ENCODE peak calls at places on chromosomes 11 and 22, in six cellular contexts. D is K562, L is H1, B is SK-N-SH, I is HepG2, G is GM12878. X is an unnamed sample. For H3K27me3, the result is how much of the 10 kb centered on the place peaks cover.

GRCh38 chr11:83249972-83250593 is 36.1 kb downstream of the CCDC90B start:
- DNase-seq in I (peak), D (peak), G (no peak), L (no peak), B (peak), X (peak)

GRCh38 chr11:118614511-118614910 is 7.1 kb downstream of the PHLDB1 start:
- DNase-seq in G (no peak), L (no peak), D (no peak), I (no peak), B (no peak), X (no peak)

GRCh38 chr11:19713221-19714092 is 820 bp downstream of the NAV2 start:
- DNase-seq in I (no peak), L (no peak), B (peak), G (no peak), D (no peak), X (no peak)

GRCh38 chr11:128548655-128549255 is 38.6 kb downstream of the ETS1 start:
- DNase-seq in B (peak), L (no peak), I (no peak), G (no peak), D (no peak), X (peak)

GRCh38 chr11:45180888-45181594 is 34.6 kb downstream of the PRDM11 start:
- DNase-seq in G (no peak), B (peak), L (no peak), D (peak), I (no peak), X (peak)

GRCh38 chr11:131811380-131811779 is 441.0 kb downstream of the NTM start:
- DNase-seq in B (no peak), G (no peak), L (no peak), D (no peak), I (no peak), X (no peak)

GRCh38 chr22:47001288-47001687 is 238.8 kb downstream of the TBC1D22A start:
- DNase-seq in L (no peak), G (peak), B (no peak), I (no peak), D (no peak), X (no peak)

GRCh38 chr11:102306048-102306575 is 11.2 kb upstream of the BIRC3 start:
- DNase-seq in I (no peak), L (no peak), D (no peak), G (no peak), B (peak), X (no peak)

GRCh38 chr11:3859373-3859881 is 4.0 kb downstream of the STIM1 start:
- DNase-seq in D (peak), L (no peak), G (no peak), B (no peak), I (no peak), X (no peak)

GRCh38 chr11:66317322-66317765 is 500 bp upstream of the CD248 start:
- DNase-seq in B (peak), I (peak), D (no peak), G (no peak), L (no peak), X (no peak)

GRCh38 chr11:118214210-118214914 is 10.4 kb downstream of the JAML start:
- DNase-seq in B (no peak), L (no peak), G (no peak), D (no peak), I (no peak), X (peak)

GRCh38 chr11:123426766-123427165 is 3.3 kb upstream of the GRAMD1B start:
- DNase-seq in G (no peak), I (no peak), L (no peak), D (no peak), B (no peak), X (no peak)

GRCh38 chr22:45783021-45783420 is 111.4 kb downstream of the ATXN10 start:
- DNase-seq in G (no peak), I (no peak), B (no peak), D (no peak), L (no peak), X (no peak)

GRCh38 chr11:77123591-77123990 is 4.5 kb upstream of the MYO7A start:
- DNase-seq in L (no peak), I (no peak), B (no peak), D (no peak), G (no peak), X (no peak)

GRCh38 chr11:93821617-93822016 is 28.8 kb downstream of the VSTM5 start:
- DNase-seq in G (no peak), D (no peak), B (no peak), I (peak), L (no peak), X (no peak)

GRCh38 chr11:15826826-15827225 is 529.5 kb downstream of the SOX6 start:
- DNase-seq in I (no peak), G (no peak), B (peak), L (peak), D (peak), X (no peak)

GRCh38 chr11:97865424-97866012 is 1155.2 kb upstream of the CNTN5 start:
- DNase-seq in D (no peak), G (no peak), L (no peak), B (no peak), I (no peak), X (no peak)

GRCh38 chr11:76339217-76339616 is 41.7 kb downstream of the THAP12 start:
- DNase-seq in D (no peak), I (no peak), G (no peak), B (no peak), L (no peak), X (peak)

GRCh38 chr11:43071338-43071737 is 240.5 kb upstream of the API5 start:
- DNase-seq in B (no peak), I (no peak), G (no peak), L (no peak), D (no peak), X (no peak)

GRCh38 chr11:121829159-121829643 is 286.8 kb downstream of the BLID start:
- DNase-seq in G (no peak), D (no peak), L (no peak), I (no peak), B (no peak), X (no peak)

GRCh38 chr11:10302744-10303557 is 1.9 kb upstream of the ADM start:
- DNase-seq in G (no peak), I (peak), L (no peak), B (peak), D (peak), X (peak)

GRCh38 chr11:130850185-130850944 is 65.9 kb downstream of the SNX19 start:
- DNase-seq in G (no peak), B (no peak), I (no peak), L (no peak), D (no peak), X (no peak)

GRCh38 chr22:17980013-17980510 is 44.3 kb downstream of the MICAL3 start:
- DNase-seq in I (no peak), D (no peak), B (no peak), L (no peak), G (no peak), X (no peak)

GRCh38 chr11:116530705-116531104 is 242.1 kb downstream of the BUD13 start:
- DNase-seq in D (no peak), L (no peak), G (no peak), B (no peak), I (no peak), X (no peak)

GRCh38 chr11:116534270-116534975 is 238.4 kb downstream of the BUD13 start:
- DNase-seq in L (no peak), G (no peak), B (no peak), I (no peak), D (no peak), X (no peak)

GRCh38 chr11:116535120-116535519 is 237.7 kb downstream of the BUD13 start:
- DNase-seq in I (no peak), D (no peak), L (no peak), G (no peak), B (no peak), X (no peak)

GRCh38 chr11:116532066-116532465 is 240.7 kb downstream of the BUD13 start:
- DNase-seq in G (no peak), B (no peak), I (no peak), D (no peak), L (no peak), X (no peak)

DNA sequence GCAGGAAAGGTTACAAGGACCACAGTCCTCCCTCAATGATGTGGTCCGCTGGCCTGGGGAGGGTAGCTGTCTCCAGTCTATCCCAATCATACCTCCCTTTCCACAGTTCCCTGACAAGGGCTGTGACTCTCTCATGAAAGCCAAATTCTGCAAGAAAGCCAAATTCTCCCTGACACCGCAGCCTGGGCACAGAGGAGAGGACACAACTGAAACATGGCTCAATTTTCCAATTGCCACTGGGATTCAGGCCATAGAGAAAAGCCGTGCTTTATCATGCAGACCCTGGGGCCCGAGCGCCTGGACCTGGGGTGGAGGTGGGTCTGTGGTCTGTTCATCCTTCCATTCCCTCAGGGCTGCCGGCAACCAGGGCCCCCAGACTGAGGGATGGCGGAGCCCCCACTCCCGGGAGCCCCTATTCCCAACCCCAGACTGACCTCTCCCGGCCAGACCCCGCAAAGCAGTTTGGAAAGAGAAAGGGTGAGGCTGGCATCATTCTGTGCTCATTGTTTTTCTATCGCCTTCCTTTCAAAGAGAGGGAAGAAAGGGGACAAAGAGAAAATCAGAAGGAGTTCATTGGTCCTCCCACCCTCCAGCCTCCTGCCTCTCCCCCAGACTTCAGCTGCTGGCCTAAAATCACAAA is 239.5 kb downstream of the BUD13 start:
- DNase-seq in L (no peak), B (peak), D (peak), I (no peak), G (no peak), X (no peak)
- H3K27me3 ChIP-seq in L (under half), B (under half), D (half or more), I (under half), G (under half), X (under half)

GRCh38 chr22:30381250-30381649 is 6.0 kb downstream of the RNF215 start:
- DNase-seq in D (no peak), G (no peak), I (no peak), B (no peak), L (no peak), X (no peak)
- TF ChIP-seq GABPA in D (no peak), G (no peak), I (no peak), B (no peak), L (no peak), X (no peak)

DNA sequence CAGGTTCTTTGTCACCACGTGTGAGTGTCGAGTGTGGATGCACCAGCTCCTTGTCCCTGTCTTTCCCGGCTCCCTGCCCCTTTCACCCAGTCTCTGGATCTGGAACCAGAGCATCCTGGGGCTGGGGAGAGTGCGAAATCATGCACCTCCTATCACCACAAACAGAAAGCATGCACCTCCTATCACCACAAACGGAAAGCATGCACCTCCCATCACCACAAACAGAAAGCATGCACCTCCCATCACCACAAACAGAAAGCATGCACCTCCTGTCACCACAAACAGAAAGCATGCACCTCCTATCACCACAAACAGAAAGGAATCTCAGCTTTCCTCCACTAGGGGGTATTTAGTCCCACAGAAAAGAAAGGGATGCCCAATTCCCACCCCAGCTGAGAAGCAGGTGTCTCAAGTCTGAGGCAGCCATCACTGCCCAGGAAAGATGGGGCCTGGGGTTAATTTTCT is 5.9 kb upstream of the GLB1L3 start:
- DNase-seq in D (peak), I (peak), L (no peak), B (peak), G (no peak), X (no peak)
- TF ChIP-seq CTCF in D (peak), I (peak), L (peak), B (peak), G (no peak), X (no peak)

GRCh38 chr11:125062931-125063428 is at the start of gene SLC37A2:
- DNase-seq in G (peak), L (no peak), I (peak), D (no peak), B (peak), X (peak)
- H3K27me3 ChIP-seq in G (under half), L (under half), I (under half), D (under half), B (under half), X (under half)

GRCh38 chr11:126121316-126121715 is 58.6 kb upstream of the CDON start:
- DNase-seq in D (no peak), I (no peak), L (no peak), G (no peak), B (no peak), X (no peak)

GRCh38 chr11:126118806-126119205 is 56.1 kb upstream of the CDON start:
- DNase-seq in B (no peak), L (no peak), G (no peak), I (no peak), D (no peak), X (no peak)

GRCh38 chr11:126123686-126124085 is 61.0 kb upstream of the CDON start:
- DNase-seq in D (no peak), I (no peak), L (no peak), G (no peak), B (no peak), X (no peak)

GRCh38 chr11:126124284-126124683 is 61.6 kb upstream of the CDON start:
- DNase-seq in L (no peak), G (no peak), I (no peak), B (no peak), D (no peak), X (no peak)

GRCh38 chr11:126122863-126123262 is 60.2 kb upstream of the CDON start:
- DNase-seq in G (no peak), I (no peak), B (no peak), L (no peak), D (no peak), X (no peak)
- TF ChIP-seq GABPA in G (no peak), I (no peak), B (no peak), L (no peak), D (no peak), X (no peak)

DNA sequence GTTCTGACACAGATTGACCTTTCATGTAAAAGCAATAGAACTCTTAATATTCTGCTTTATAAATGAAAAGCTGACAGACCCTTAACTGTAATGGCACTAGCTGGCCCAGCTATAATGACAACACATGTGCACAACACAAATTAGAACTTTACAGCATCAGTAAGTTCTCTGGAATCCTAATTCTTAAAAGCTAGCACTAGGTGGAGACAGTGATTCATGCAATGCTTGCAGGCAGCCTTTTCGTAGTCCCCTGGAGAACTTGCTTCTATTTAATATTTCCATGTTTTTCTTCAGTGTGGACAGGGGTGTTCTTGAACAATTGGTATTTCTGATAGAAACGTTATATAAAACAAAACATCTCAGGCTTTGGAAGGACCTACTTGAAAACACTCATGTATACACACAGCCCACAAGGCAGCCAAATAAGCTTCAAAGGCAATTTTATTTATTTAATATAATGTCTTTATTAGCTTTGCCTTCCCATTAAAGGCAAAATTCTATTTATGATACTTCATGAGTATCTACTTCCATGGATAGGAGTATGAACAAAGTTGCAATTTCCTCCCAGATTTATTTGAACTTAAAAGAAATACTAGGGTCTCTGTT is 374.3 kb upstream of the MPPED2 start:
- DNase-seq in B (peak), I (peak), D (no peak), L (no peak), G (no peak), X (no peak)
- TF ChIP-seq CTCF in B (peak), I (peak), D (peak), L (peak), G (peak), X (peak)

GRCh38 chr22:27159016-27159415 is 501.6 kb downstream of the MIAT start:
- DNase-seq in G (no peak), B (no peak), I (no peak), D (no peak), L (no peak), X (no peak)

GRCh38 chr22:27168681-27169080 is 511.3 kb downstream of the MIAT start:
- DNase-seq in D (no peak), I (no peak), G (no peak), B (no peak), L (no peak), X (no peak)

GRCh38 chr22:27159716-27160295 is 502.4 kb downstream of the MIAT start:
- DNase-seq in D (no peak), G (no peak), L (no peak), I (no peak), B (no peak), X (no peak)

GRCh38 chr22:27164781-27165503 is 507.6 kb downstream of the MIAT start:
- DNase-seq in L (no peak), G (no peak), D (no peak), B (no peak), I (no peak), X (no peak)

GRCh38 chr22:27163162-27164137 is 506.1 kb downstream of the MIAT start:
- DNase-seq in D (no peak), I (no peak), G (no peak), B (no peak), L (no peak), X (no peak)
- H3K27me3 ChIP-seq in D (under half), I (under half), G (under half), B (under half), L (under half), X (under half)

DNA sequence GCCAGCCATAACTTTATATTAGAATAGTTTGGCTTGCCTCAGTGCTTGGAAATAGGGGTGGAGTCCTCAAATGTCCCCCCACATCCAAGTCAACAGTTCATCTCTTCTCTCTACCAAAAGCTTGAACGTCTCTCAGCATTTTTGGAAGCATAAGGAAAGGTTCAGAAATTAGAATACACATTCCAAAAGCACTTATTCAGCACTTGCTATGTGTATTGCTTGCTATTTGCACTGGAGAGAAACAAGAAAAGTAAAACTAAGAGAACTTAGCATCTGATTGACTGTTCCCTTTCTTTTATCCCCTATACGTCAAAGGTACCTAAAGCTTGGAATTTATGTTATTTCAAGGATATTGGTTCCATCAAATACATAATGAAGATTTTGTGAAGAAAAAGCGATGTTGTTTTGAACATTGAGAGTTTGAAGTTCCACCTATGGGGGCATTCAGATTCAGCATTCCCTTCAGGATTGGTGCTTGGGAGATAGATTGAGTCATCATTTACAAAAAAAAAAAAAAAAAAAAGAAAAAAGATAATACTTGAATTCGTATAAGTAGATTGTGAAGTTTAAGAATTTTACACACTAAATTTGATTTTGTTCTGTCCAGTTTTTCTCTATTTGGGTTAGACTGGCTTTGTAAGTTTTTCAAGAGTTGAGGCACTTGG is 1.3 kb downstream of the TBRG1 start:
- DNase-seq in D (no peak), G (no peak), I (no peak), B (no peak), L (no peak), X (no peak)
- TF ChIP-seq GABPA in D (no peak), G (no peak), I (no peak), B (no peak), L (no peak), X (no peak)